ENCODE peak calls at places on chromosomes 4 and X, in five cellular contexts. H is K562, E is GM12878, B is H1, F is HepG2. Q is an unnamed sample.

GRCh38 chr4:134777626-134778025 is 576.0 kb upstream of the PABPC4L start:
- DNase-seq in F (no peak), E (no peak), H (no peak), B (no peak), Q (no peak)

GRCh38 chr4:148808416-148808815 is 366.2 kb upstream of the NR3C2 start:
- DNase-seq in E (no peak), B (no peak), F (no peak), H (no peak), Q (no peak)

GRCh38 chr4:84224522-84224921 is 274.6 kb downstream of the NKX6-1 start:
- DNase-seq in B (no peak), F (no peak), E (no peak), H (no peak), Q (no peak)

GRCh38 chr4:145047151-145047550 is 50.8 kb downstream of the ANAPC10 start:
- DNase-seq in H (no peak), F (no peak), B (no peak), E (peak), Q (no peak)

GRCh38 chr4:72119946-72120345 is 88.1 kb downstream of the NPFFR2 start:
- DNase-seq in F (no peak), E (no peak), B (no peak), H (no peak), Q (no peak)

GRCh38 chr4:15917297-15917696 is 21.2 kb downstream of the FGFBP1 start:
- DNase-seq in B (no peak), H (no peak), E (no peak), F (no peak), Q (no peak)

GRCh38 chr4:39655206-39655605 is 16.5 kb upstream of the SMIM14 start:
- DNase-seq in E (no peak), H (no peak), F (no peak), B (no peak), Q (no peak)

GRCh38 chrX:107730991-107731766 is 44.4 kb downstream of the TSC22D3 start:
- DNase-seq in E (no peak), B (no peak), F (no peak), H (no peak), Q (no peak)

GRCh38 chr4:123055943-123056342 is 133.5 kb upstream of the NUDT6 start:
- DNase-seq in H (no peak), F (no peak), E (no peak), B (no peak), Q (no peak)

GRCh38 chrX:139931646-139932076 is 1.2 kb downstream of the ATP11C start:
- DNase-seq in B (no peak), E (no peak), F (no peak), H (peak), Q (peak)

GRCh38 chr4:37685726-37686372 is 327 bp downstream of the RELL1 start:
- DNase-seq in F (no peak), B (no peak), E (no peak), H (peak), Q (peak)

GRCh38 chrX:152635941-152636340 is 1.8 kb upstream of the GABRQ start:
- DNase-seq in B (peak), E (no peak), F (peak), H (peak), Q (peak)

GRCh38 chrX:110210417-110211139 is 107.3 kb downstream of the AMMECR1 start:
- DNase-seq in F (peak), B (no peak), H (peak), E (no peak), Q (no peak)

GRCh38 chr4:52868138-52868537 is 6.0 kb downstream of the RASL11B start:
- DNase-seq in E (no peak), H (no peak), B (no peak), F (no peak), Q (peak)

GRCh38 chr4:26233350-26233749 is 87.5 kb upstream of the RBPJ start:
- DNase-seq in B (no peak), E (no peak), F (no peak), H (no peak), Q (no peak)

GRCh38 chr4:140234697-140235060 is 80.7 kb upstream of the MAML3 start:
- DNase-seq in H (no peak), F (no peak), E (no peak), B (no peak), Q (no peak)

GRCh38 chrX:318739-319578 is at the start of gene GTPBP6:
- DNase-seq in H (peak), B (peak), F (peak), E (peak), Q (peak)

GRCh38 chr4:76198411-76199237 is 15.0 kb downstream of the SCARB2 start:
- DNase-seq in F (no peak), H (peak), B (no peak), E (peak), Q (no peak)

GRCh38 chr4:610411-611261 is 14.7 kb upstream of the PDE6B start:
- DNase-seq in E (no peak), F (no peak), B (no peak), H (no peak), Q (no peak)

GRCh38 chr4:156609421-156609820 is 362.2 kb downstream of the PDGFC start:
- DNase-seq in H (no peak), F (no peak), B (no peak), E (no peak), Q (no peak)

GRCh38 chr4:94978904-94979303 is 221.1 kb downstream of the BMPR1B start:
- DNase-seq in E (no peak), H (no peak), B (no peak), F (no peak), Q (no peak)

GRCh38 chr4:140094701-140095420 is 59.1 kb downstream of the MAML3 start:
- DNase-seq in E (no peak), H (no peak), B (peak), F (no peak), Q (peak)

GRCh38 chr4:184882276-184882675 is 56.5 kb upstream of the ACSL1 start:
- DNase-seq in E (no peak), H (no peak), B (no peak), F (no peak), Q (no peak)

GRCh38 chrX:45505214-45505613 is 304.5 kb upstream of the DIPK2B start:
- DNase-seq in F (no peak), E (no peak), B (no peak), H (no peak), Q (no peak)

GRCh38 chr4:176339936-176340761 is 20.4 kb downstream of the SPCS3 start:
- DNase-seq in H (no peak), E (no peak), B (no peak), F (no peak), Q (no peak)

GRCh38 chr4:72592076-72592475 is 23.1 kb upstream of the ADAMTS3 start:
- DNase-seq in H (no peak), E (no peak), F (no peak), B (no peak), Q (no peak)

GRCh38 chrX:112760697-112761096 is 79.9 kb downstream of the AMOT start:
- DNase-seq in E (peak), F (no peak), B (no peak), H (no peak), Q (no peak)

GRCh38 chrX:124194209-124194608 is 138.3 kb upstream of the TEX13D start:
- DNase-seq in B (no peak), F (no peak), E (no peak), H (no peak), Q (no peak)

GRCh38 chr4:154205471-154205870 is 286.1 kb downstream of the DCHS2 start:
- DNase-seq in F (no peak), B (no peak), E (no peak), H (no peak), Q (no peak)

GRCh38 chrX:134761788-134762187 is 103.5 kb upstream of the PLAC1 start:
- DNase-seq in E (no peak), F (peak), H (no peak), B (no peak), Q (no peak)

GRCh38 chrX:134760671-134761070 is 102.4 kb upstream of the PLAC1 start:
- DNase-seq in F (no peak), B (no peak), H (no peak), E (no peak), Q (no peak)

GRCh38 chrX:134758652-134759051 is 100.4 kb upstream of the PLAC1 start:
- DNase-seq in B (no peak), H (no peak), F (no peak), E (no peak), Q (no peak)

DNA sequence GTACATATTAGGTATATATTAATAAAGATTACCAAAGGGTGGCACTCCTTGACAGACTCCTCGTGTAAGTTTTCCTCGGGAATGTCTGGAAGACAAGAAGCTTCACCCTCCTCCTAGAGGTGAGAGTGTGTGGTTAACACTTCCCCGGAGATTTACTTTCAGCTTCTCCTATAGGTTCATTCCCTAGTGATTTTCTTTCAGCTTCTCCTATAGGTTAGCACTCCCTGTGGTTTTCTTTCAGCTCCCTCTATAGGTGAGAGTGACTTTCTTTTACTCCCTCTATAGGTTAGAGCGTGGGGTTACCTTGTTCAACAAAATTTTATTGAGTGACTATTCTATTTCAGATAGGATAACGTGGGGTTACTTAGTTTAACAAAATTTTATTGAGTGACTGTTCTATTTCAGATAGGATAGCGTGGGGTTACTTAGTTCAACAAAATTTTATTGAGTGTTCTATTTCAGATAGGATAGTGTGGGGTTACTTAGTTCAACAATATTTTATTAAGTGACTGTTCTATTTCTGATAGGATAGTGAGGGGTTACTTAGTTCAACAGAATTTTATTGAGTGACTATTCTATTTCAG is 106.0 kb upstream of the PLAC1 start:
- DNase-seq in B (no peak), H (peak), F (peak), E (no peak), Q (no peak)
- TF ChIP-seq ATF2 in B (no peak), H (no peak), F (no peak), E (no peak), Q (no peak)

GRCh38 chr4:107034091-107034698 is 1.9 kb downstream of the DKK2 start:
- DNase-seq in H (no peak), E (no peak), B (peak), F (peak), Q (peak)

GRCh38 chr4:107034982-107035710 is 967 bp downstream of the DKK2 start:
- DNase-seq in E (no peak), B (no peak), H (no peak), F (no peak), Q (peak)

GRCh38 chr4:107036602-107037151 is 564 bp upstream of the DKK2 start:
- DNase-seq in H (no peak), E (no peak), F (no peak), B (no peak), Q (no peak)

GRCh38 chr4:107037188-107037587 is 1.1 kb upstream of the DKK2 start:
- DNase-seq in F (no peak), H (no peak), E (no peak), B (peak), Q (peak)

DNA sequence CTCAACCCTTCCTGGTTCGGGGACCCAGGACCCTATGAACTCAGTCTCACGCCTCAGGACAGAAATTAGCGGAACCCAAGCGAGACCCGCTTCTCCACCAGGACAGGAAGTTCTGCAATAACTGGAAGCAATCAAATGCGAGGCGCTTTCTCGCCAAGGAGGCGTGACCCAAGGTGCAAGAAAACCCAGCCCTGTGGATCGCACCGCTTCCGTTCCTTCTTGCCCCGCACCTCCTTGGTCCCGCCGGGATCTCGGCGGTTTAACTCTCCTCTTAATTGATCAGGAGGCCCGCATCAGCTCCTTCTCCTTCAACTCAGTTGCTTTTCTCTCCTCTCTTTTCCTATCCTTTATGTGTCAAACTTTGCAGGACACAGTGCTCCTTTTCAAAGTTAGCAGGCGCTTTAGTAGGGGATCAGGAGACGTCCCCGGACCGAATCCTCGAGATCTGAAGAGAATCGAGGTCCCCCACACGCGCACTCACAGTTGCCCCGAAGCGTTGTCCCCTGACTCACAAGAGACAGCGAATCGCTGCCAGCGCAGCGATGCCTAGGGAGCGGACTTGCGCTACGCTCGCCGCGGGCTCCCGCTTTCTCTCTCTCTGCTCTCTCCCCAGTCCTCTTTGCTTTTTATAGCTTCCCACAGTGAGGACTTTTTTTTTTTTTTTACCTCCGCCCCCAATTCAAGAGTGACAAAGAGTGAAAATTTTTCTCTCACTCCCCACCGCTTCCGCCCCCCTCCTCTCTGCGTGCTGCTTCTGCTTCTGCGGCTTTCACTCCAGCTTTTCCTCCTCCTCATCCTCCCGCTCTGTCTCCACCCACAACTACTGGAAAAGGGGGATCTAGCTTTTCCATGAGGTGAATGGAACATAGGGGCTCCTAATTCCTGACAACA is at the start of gene DKK2:
- DNase-seq in B (peak), F (no peak), E (no peak), H (no peak), Q (peak)
- TF ChIP-seq ATF2 in B (no peak), F (no peak), E (no peak), H (no peak), Q (no peak)

GRCh38 chrX:119228506-119229290 is 7.4 kb upstream of the PGRMC1 start:
- DNase-seq in E (no peak), H (no peak), B (no peak), F (no peak), Q (no peak)
- TF ChIP-seq ATF2 in E (no peak), H (no peak), B (no peak), F (no peak), Q (no peak)

GRCh38 chr4:99537674-99538073 is 26.2 kb downstream of the TRMT10A start:
- DNase-seq in F (no peak), H (no peak), E (no peak), B (no peak), Q (no peak)

GRCh38 chr4:99536848-99537247 is 26.0 kb downstream of the C4orf17 start:
- DNase-seq in H (no peak), F (peak), B (no peak), E (no peak), Q (no peak)

GRCh38 chr4:99540287-99540939 is 23.4 kb downstream of the TRMT10A start:
- DNase-seq in F (no peak), B (no peak), E (no peak), H (no peak), Q (no peak)

DNA sequence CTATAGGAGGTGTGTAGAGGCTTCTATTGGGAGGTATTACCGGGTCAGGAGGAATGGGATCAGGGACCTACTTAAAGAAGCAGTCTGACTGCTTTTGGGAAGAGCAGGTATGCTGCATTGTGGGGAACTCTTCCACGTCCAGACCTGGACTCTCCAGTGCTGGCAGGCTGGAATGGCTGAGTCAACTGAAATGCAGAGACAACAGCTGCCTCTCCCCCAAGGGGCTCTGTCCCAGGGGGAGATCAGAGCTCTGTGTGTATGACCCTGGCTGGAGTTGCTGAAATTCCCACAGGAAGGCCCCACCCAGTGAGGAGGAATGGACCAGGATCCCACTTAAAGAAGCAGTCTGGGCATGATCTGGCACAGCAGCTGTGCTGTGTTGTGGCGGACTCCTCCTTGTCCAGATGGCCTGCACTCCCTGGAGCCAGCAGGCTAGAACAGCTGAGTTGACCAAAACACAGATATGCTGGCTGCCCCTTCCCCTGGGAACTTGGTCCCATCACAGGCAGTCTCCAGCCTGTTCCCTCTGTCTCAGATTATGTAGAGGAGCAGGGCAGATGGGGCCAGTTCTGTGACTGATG is 25.4 kb downstream of the C4orf17 start:
- DNase-seq in H (no peak), F (no peak), B (no peak), E (no peak), Q (no peak)
- TF ChIP-seq ATF2 in H (no peak), F (no peak), B (no peak), E (no peak), Q (no peak)

DNA sequence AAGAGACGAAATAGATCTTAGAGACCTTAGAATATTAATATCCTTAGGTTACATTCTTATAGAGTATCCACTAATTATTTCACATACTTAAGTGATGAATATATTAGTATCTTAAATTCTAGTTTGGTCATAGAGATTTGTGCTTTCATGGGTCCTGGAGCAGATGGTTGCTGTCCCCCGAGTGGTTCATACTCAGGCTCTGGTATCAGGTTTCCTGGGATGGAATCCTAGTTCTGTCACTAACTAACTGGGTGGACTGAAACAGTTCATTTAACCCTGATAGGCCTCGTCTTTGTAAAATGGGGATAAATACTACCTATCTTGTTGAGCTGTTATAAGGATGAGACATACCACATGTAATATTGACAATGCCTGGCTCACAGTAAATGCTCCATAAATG is 264.6 kb downstream of the TENM3 start:
- DNase-seq in F (no peak), H (no peak), B (no peak), E (no peak), Q (no peak)
- TF ChIP-seq ATF2 in F (no peak), H (no peak), B (no peak), E (no peak), Q (no peak)

DNA sequence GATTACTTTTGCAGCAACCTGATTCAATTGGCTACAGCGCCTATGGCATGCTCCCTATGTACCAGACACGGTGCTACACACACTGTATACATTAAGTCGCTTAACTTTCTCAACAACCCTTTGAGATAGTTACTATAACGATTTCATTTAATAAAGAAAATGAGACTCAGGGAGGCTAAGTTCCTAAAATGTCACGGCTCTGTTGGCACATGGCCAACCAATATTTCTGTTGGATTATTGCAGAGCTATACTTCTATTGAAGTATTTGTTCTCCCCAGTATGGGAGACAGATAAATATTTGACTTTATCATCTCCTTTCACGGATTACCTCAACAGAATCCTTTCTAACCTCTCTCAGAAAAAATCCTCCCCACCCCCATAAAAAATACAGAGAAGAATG is 25.3 kb downstream of the CLNK start:
- DNase-seq in F (no peak), H (no peak), E (no peak), B (no peak), Q (no peak)
- TF ChIP-seq ATF2 in F (no peak), H (no peak), E (no peak), B (no peak), Q (no peak)

GRCh38 chr4:2078584-2078983 is 19.5 kb downstream of the NAT8L start:
- DNase-seq in H (no peak), F (no peak), B (no peak), E (no peak), Q (no peak)
- TF ChIP-seq ATF2 in H (no peak), F (no peak), B (no peak), E (no peak), Q (no peak)

GRCh38 chr4:152128356-152128755 is 367.5 kb upstream of the GATB start:
- DNase-seq in B (no peak), E (no peak), F (no peak), H (no peak), Q (no peak)
- TF ChIP-seq ATF2 in B (no peak), E (no peak), F (no peak), H (no peak), Q (no peak)